ENCODE peak calls at places on chromosomes 7 and 10, in six cellular contexts. N, U, O, X, L and W are unnamed samples.
A peak's percentile ranks its signal among the peaks of the same experiment; 100 is the strongest.

GRCh38 chr10:14102056-14102455 is 228.7 kb downstream of the FRMD4A start:
- DNase-seq in X (no peak), O (no peak), U (no peak), N (no peak), L (no peak), W (no peak)

GRCh38 chr7:34104120-34104519 is 198.8 kb downstream of the BMPER start:
- DNase-seq in U (no peak), N (no peak), L (no peak), O (no peak), X (no peak), W (no peak)

GRCh38 chr7:117082636-117083035 is 129.3 kb downstream of the ST7 start:
- DNase-seq in U (no peak), X (no peak), O (no peak), L (no peak), N (no peak), W (no peak)

GRCh38 chr7:115004121-115004520 is 82.2 kb downstream of the MDFIC start:
- DNase-seq in N (no peak), U (no peak), L (no peak), O (no peak), X (no peak), W (no peak)

GRCh38 chr7:111198255-111198654 is 107.3 kb downstream of the LRRN3 start:
- DNase-seq in L (no peak), U (peak; percentile 93), N (no peak), O (no peak), X (no peak), W (peak; percentile 95)

GRCh38 chr10:97944772-97945171 is 85.6 kb downstream of the CRTAC1 start:
- DNase-seq in O (no peak), L (no peak), X (no peak), N (no peak), U (no peak), W (no peak)

GRCh38 chr10:93710333-93710909 is 8.0 kb upstream of the FRA10AC1 start:
- DNase-seq in U (no peak), N (no peak), O (no peak), X (no peak), L (no peak), W (no peak)

GRCh38 chr10:75530337-75530736 is 98.9 kb downstream of the LRMDA start:
- DNase-seq in U (no peak), O (no peak), L (no peak), N (no peak), X (no peak), W (peak; percentile 81)

GRCh38 chr7:82675396-82675795 is 231.8 kb upstream of the CACNA2D1 start:
- DNase-seq in U (no peak), X (no peak), O (no peak), N (no peak), L (no peak), W (no peak)

GRCh38 chr7:41573017-41573416 is 129.9 kb downstream of the INHBA start:
- DNase-seq in X (no peak), N (no peak), U (no peak), O (no peak), L (no peak), W (peak; percentile 56)

GRCh38 chr10:16832351-16833080 is 15.3 kb upstream of the RSU1 start:
- DNase-seq in O (no peak), L (peak; percentile 42), X (no peak), N (peak; percentile 43), U (peak; percentile 63), W (peak; percentile 59)

GRCh38 chr7:14766747-14767146 is 135.8 kb downstream of the DGKB start:
- DNase-seq in L (no peak), X (no peak), N (no peak), O (no peak), U (no peak), W (no peak)

GRCh38 chr10:124010024-124010423 is 83.4 kb downstream of the CHST15 start:
- DNase-seq in O (no peak), U (no peak), L (no peak), X (no peak), N (no peak), W (no peak)

GRCh38 chr7:21251166-21251806 is 176.6 kb upstream of the SP4 start:
- DNase-seq in L (no peak), U (no peak), X (no peak), N (no peak), O (no peak), W (no peak)

GRCh38 chr10:112732277-112732891 is 217.7 kb upstream of the TCF7L2 start:
- DNase-seq in N (no peak), X (no peak), L (no peak), U (no peak), O (no peak), W (no peak)

GRCh38 chr10:114856544-114857287 is 35.1 kb downstream of the FHIP2A start:
- DNase-seq in L (no peak), U (peak; percentile 62), X (no peak), N (no peak), O (no peak), W (peak; percentile 87)

GRCh38 chr10:30557884-30558283 is 71.7 kb downstream of the LYZL2 start:
- DNase-seq in N (no peak), X (no peak), L (no peak), U (no peak), O (no peak), W (no peak)

GRCh38 chr7:73817121-73817520 is 13.7 kb upstream of the CLDN4 start:
- DNase-seq in U (no peak), X (no peak), L (peak; percentile 8), N (peak; percentile 5), O (no peak), W (no peak)

GRCh38 chr7:43379197-43379596 is 203.7 kb upstream of the STK17A start:
- DNase-seq in X (no peak), L (no peak), N (no peak), U (no peak), O (no peak), W (no peak)

GRCh38 chr10:114189700-114190099 is 10.5 kb downstream of the TDRD1 start:
- DNase-seq in U (no peak), L (no peak), O (no peak), N (no peak), X (no peak), W (no peak)

GRCh38 chr7:158285383-158285770 is 302.2 kb downstream of the PTPRN2 start:
- DNase-seq in L (no peak), U (no peak), X (peak; percentile 14), N (no peak), O (no peak), W (no peak)

GRCh38 chr10:128144547-128144946 is 18.3 kb upstream of the MKI67 start:
- DNase-seq in N (no peak), X (no peak), O (no peak), U (no peak), L (no peak), W (no peak)

GRCh38 chr10:123521076-123521475 is 145.1 kb upstream of the GPR26 start:
- DNase-seq in U (no peak), N (no peak), X (no peak), O (no peak), L (no peak), W (no peak)

GRCh38 chr7:135235841-135236240 is 2.2 kb downstream of the STRA8 start:
- DNase-seq in N (no peak), L (no peak), X (no peak), U (no peak), O (no peak), W (no peak)

GRCh38 chr7:155449008-155449879 is 8.7 kb upstream of the EN2 start:
- DNase-seq in X (no peak), O (no peak), L (no peak), N (no peak), U (no peak), W (no peak)

GRCh38 chr10:86085136-86085535 is 281.5 kb downstream of the GRID1 start:
- DNase-seq in O (no peak), L (no peak), X (no peak), U (no peak), N (no peak), W (no peak)

GRCh38 chr10:86086418-86086817 is 280.2 kb downstream of the GRID1 start:
- DNase-seq in L (no peak), N (no peak), O (no peak), X (no peak), U (no peak), W (no peak)

GRCh38 chr10:86083664-86084175 is 282.9 kb downstream of the GRID1 start:
- DNase-seq in U (no peak), O (no peak), N (no peak), L (no peak), X (no peak), W (no peak)

GRCh38 chr10:86087716-86088115 is 278.9 kb downstream of the GRID1 start:
- DNase-seq in U (no peak), N (no peak), X (no peak), L (no peak), O (no peak), W (no peak)

GRCh38 chr10:86085686-86086085 is 280.9 kb downstream of the GRID1 start:
- DNase-seq in X (no peak), L (no peak), N (no peak), O (no peak), U (no peak), W (no peak)
- H3K27me3 ChIP-seq in X (no peaks in the 10 kb centered on the region), L (no peaks in the 10 kb centered on the region), N (no peaks in the 10 kb centered on the region), O (peaks cover 63% of the 10 kb centered on the region), U (no peaks in the 10 kb centered on the region), W (peaks cover 15% of the 10 kb centered on the region)

DNA sequence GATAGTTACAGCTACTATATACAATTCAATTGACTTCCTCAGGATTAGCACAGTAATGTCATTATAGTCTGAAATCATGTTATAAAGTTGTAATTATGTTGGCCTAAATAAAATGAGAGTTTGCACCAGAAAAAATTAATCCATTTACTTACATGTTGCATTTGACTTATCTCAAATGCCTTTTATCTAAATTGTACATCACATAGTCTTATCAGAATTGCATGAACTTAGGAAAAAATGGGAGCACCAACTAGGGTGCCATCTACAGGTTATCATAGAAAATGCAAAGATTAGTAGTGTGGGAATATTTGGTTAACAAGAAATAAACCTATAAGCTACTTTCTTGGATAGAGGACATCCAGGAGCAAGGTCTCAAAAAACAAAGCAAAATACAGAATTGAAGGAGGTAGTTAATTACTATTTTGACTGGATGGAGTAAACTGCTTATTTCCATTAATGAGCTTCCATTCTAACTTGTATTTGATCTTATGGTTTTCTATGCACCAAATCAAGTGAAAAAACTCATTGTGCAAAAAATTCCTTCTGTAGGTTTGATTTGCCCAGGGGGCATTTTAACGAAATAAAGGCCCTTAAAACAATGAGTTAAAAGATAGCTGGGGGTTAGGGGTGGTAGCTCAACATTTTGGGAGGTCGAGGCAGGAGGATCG is 60.0 kb upstream of the ORC5 start:
- DNase-seq in X (no peak), L (no peak), O (no peak), N (no peak), U (no peak), W (no peak)
- H3K27ac ChIP-seq in X (no peak overlapping the region), L (no peak overlapping the region), O (no peak overlapping the region), N (no peak overlapping the region), U (no peak overlapping the region), W (no peak overlapping the region)

GRCh38 chr10:120456626-120457430 is at the start of gene PLPP4:
- DNase-seq in U (no peak), X (no peak), N (peak; percentile 42), O (no peak), L (no peak), W (no peak)
- H3K4me3 ChIP-seq in U (no peak within 1 kb of the TSS), X (peak within 1 kb of the TSS; percentile 47), N (peak within 1 kb of the TSS; percentile 26), O (peak within 1 kb of the TSS; percentile 57), L (peak within 1 kb of the TSS; percentile 39), W (no peak within 1 kb of the TSS)

DNA sequence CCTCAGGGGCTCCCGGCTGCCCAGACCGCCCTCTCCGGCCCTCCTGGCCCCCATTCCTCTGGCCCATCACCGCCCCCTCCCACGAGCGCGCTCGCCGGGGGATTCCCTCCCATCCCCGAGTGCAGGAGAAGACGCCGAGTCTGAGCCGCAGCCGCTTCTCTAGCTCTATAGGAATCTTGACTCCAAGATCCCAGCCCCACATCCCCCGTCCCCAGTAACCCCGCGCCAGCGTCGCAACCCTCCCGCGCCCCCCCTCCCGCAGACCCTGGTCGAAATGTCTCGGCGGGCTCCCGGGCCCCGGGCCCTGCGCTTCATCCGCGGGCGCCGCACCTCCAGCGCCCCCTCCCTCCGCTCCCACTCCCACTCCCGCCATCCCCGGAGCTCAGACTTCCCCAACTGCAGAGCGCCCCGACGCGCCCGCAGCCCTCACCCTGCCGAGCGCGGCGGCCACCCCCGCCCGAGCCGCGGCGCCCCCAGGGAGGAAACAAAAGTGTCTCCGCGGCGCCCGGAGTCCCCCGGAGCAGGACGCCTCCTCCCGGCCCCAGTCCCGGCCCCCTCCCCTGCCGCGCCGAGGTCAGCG is 517 bp downstream of the ELMO1 start:
- DNase-seq in N (no peak), U (no peak), O (peak; percentile 43), X (no peak), L (peak; percentile 46), W (no peak)
- H3K27me3 ChIP-seq in N (no peaks in the 10 kb centered on the region), U (no peaks in the 10 kb centered on the region), O (peaks cover 58% of the 10 kb centered on the region), X (peaks cover 10% of the 10 kb centered on the region), L (no peaks in the 10 kb centered on the region), W (peaks cover 18% of the 10 kb centered on the region)